ENCODE peak calls at places on chromosomes 7 and 10, in four cellular contexts. I is sigmoid colon, Z is Peyer's patch, D is fibroblast of pulmonary artery. C is an unnamed sample.

GRCh38 chr7:114708646-114709045 is 213.2 kb upstream of the MDFIC start:
- DNase-seq in Z (no peak), I (no peak), D (no peak), C (no peak)

GRCh38 chr10:29517352-29517923 is 117.3 kb downstream of the SVIL start:
- DNase-seq in Z (no peak), D (peak), I (no peak), C (peak)

GRCh38 chr7:134480730-134481129 is 21.8 kb upstream of the AKR1B1 start:
- DNase-seq in D (peak), I (no peak), Z (no peak), C (peak)

GRCh38 chr10:90175161-90175681 is 473.8 kb downstream of the KIF20B start:
- DNase-seq in D (no peak), Z (no peak), I (no peak), C (no peak)

GRCh38 chr10:119362122-119362521 is 154.8 kb downstream of the GRK5 start:
- DNase-seq in I (no peak), D (no peak), Z (peak), C (no peak)

GRCh38 chr10:78196964-78197363 is 163.3 kb downstream of the RPS24 start:
- DNase-seq in Z (no peak), I (no peak), D (peak), C (peak)

GRCh38 chr7:51613911-51614344 is 297.3 kb upstream of the COBL start:
- DNase-seq in D (no peak), Z (no peak), I (peak), C (no peak)

GRCh38 chr10:77264107-77264506 is 373.5 kb downstream of the KCNMA1 start:
- DNase-seq in I (no peak), Z (no peak), D (no peak), C (no peak)

GRCh38 chr7:111711426-111712065 is 149.3 kb upstream of the IMMP2L start:
- DNase-seq in Z (no peak), D (no peak), I (no peak), C (peak)

GRCh38 chr7:63117-63480 is 129.3 kb upstream of the FAM20C start:
- DNase-seq in I (peak), D (no peak), Z (peak), C (no peak)

GRCh38 chr10:49165940-49166803 is 22.0 kb downstream of the TMEM273 start:
- DNase-seq in Z (no peak), I (no peak), D (no peak), C (no peak)

GRCh38 chr10:110137142-110137545 is 70.3 kb upstream of the MXI1 start:
- DNase-seq in I (no peak), D (peak), Z (no peak), C (peak)

GRCh38 chr10:120514035-120514620 is 57.1 kb downstream of the PLPP4 start:
- DNase-seq in I (no peak), Z (no peak), D (peak), C (peak)

GRCh38 chr7:32785365-32785764 is 106.2 kb downstream of the KBTBD2 start:
- DNase-seq in D (no peak), I (no peak), Z (no peak), C (no peak)

GRCh38 chr7:150848561-150849115 is 3.7 kb upstream of the AOC1 start:
- DNase-seq in Z (peak), D (no peak), I (peak), C (no peak)

GRCh38 chr7:149458235-149458634 is 2.6 kb downstream of the ZNF777 start:
- DNase-seq in D (no peak), I (no peak), Z (no peak), C (no peak)

GRCh38 chr7:91034459-91035368 is 229.5 kb upstream of the FZD1 start:
- DNase-seq in D (peak), I (no peak), Z (peak), C (peak)

GRCh38 chr10:98365698-98366530 is 49.1 kb downstream of the PYROXD2 start:
- DNase-seq in D (no peak), Z (no peak), I (no peak), C (no peak)

GRCh38 chr10:116615199-116615776 is 5.5 kb upstream of the PNLIPRP2 start:
- DNase-seq in D (no peak), Z (no peak), I (no peak), C (no peak)

GRCh38 chr7:159306012-159306411 is 161.3 kb upstream of the VIPR2 start:
- DNase-seq in D (no peak), I (no peak), Z (no peak), C (no peak)

GRCh38 chr7:107850221-107850620 is 40.8 kb upstream of the DLD start:
- DNase-seq in I (no peak), D (no peak), Z (no peak), C (no peak)

GRCh38 chr10:122459586-122460273 is 1.6 kb upstream of the HTRA1 start:
- DNase-seq in D (peak), I (no peak), Z (no peak), C (peak)

GRCh38 chr10:73649876-73650536 is 5.8 kb downstream of the SYNPO2L start:
- DNase-seq in I (no peak), Z (no peak), D (no peak), C (peak)

GRCh38 chr10:3806603-3807002 is 21.6 kb upstream of the KLF6 start:
- DNase-seq in D (peak), Z (peak), I (no peak), C (peak)

GRCh38 chr10:104440221-104440620 is 86.6 kb downstream of the CFAP58 start:
- DNase-seq in I (no peak), D (no peak), Z (no peak), C (no peak)

GRCh38 chr7:95589766-95590165 is 6.5 kb downstream of the PDK4 start:
- DNase-seq in Z (no peak), I (no peak), D (no peak), C (no peak)

GRCh38 chr10:66151346-66151745 is 774.5 kb upstream of the LRRTM3 start:
- DNase-seq in Z (no peak), I (no peak), D (peak), C (no peak)

GRCh38 chr10:36683421-36683820 is 442.0 kb upstream of the ANKRD30A start:
- DNase-seq in Z (no peak), D (no peak), I (no peak), C (no peak)

GRCh38 chr10:127922675-127923366 is 15.9 kb downstream of the PTPRE start:
- DNase-seq in I (peak), Z (no peak), D (peak), C (peak)

GRCh38 chr7:140082770-140083169 is 20.0 kb upstream of the PARP12 start:
- DNase-seq in Z (no peak), I (no peak), D (no peak), C (no peak)

GRCh38 chr7:112520787-112521186 is 40.0 kb downstream of the LSMEM1 start:
- DNase-seq in I (no peak), Z (no peak), D (no peak), C (no peak)

GRCh38 chr10:15169555-15170407 is 1.3 kb upstream of the NMT2 start:
- DNase-seq in D (no peak), Z (peak), I (peak), C (peak)

GRCh38 chr7:128755075-128755474 is 15.9 kb downstream of the CALU start:
- DNase-seq in Z (no peak), D (no peak), I (no peak), C (no peak)

GRCh38 chr7:128758553-128758952 is 17.0 kb downstream of the OPN1SW start:
- DNase-seq in D (no peak), I (no peak), Z (no peak), C (no peak)

GRCh38 chr7:128759274-128759673 is 16.3 kb downstream of the OPN1SW start:
- DNase-seq in I (no peak), Z (no peak), D (no peak), C (no peak)

GRCh38 chr7:128757203-128757602 is 18.0 kb downstream of the CALU start:
- DNase-seq in D (no peak), Z (no peak), I (no peak), C (peak)

GRCh38 chr7:128755816-128756476 is 16.8 kb downstream of the CALU start:
- DNase-seq in Z (no peak), D (peak), I (peak), C (peak)
- H3K4me3 ChIP-seq in Z (no peak), D (no peak), I (no peak), C (no peak)

DNA sequence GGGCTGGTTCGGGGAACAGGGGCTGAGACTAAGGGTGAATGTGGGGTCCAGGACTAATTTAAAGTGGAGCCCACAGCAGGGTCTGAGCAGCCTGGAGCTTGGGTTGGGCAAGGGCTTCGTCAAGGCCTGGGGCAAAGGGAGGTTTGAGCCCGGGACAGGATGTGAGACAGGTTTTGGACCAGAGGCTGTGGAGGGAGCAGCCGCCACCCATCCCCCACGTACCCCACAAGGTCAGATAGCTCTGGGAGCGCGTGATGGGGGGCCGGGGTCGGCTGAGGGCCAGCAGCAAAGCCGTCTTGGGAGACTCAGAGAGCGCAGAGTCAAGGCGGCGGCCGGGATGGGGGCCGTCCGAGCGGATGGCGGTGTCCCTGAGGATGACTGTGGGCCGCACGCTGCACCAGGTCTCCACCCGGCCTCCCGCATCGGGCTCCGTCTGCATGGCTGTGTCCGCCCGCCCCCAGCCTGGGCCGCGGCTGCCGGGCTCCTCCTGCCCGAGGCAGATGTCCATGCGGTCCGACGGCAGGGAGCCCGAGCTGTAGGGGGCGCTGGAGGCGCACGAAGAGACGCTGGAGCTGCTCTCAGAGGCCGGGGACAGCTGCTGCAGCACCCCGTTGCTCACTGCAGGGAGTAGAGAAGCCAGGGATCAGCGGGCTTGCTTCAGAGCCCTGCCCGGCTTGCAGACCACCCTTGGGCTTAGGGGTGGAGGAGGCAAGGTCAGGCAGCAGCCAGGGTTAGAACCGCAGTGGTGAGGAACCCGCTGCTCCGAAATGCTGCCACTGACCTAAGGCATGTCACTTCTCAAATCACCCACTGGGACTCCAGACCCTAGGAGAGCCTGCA is 12.1 kb downstream of the PDZD7 start:
- DNase-seq in D (peak), Z (peak), I (no peak), C (peak)
- TF ChIP-seq CTCF in D (peak), Z (peak), I (peak), C (peak)

DNA sequence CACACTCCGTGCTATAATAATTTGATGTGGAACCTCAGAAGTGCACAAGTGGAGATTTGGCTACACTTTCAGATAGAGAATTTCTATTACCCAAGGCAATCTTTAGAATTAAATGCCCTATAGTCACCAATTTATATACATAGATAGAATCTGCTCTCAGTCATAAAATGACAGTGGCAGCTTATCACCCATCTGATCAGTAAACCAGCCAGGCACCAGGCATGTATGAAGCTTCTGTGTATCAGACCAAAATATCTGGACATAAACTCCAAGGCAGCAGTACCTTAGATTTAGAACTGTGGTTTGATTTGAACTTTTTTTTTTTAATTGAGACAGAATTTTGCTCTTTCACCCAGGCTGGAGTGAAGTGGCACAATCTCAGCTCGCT is 180.9 kb downstream of the IPMK start:
- DNase-seq in Z (no peak), I (no peak), D (no peak), C (no peak)
- H3K4me3 ChIP-seq in Z (no peak), I (no peak), D (no peak), C (no peak)

DNA sequence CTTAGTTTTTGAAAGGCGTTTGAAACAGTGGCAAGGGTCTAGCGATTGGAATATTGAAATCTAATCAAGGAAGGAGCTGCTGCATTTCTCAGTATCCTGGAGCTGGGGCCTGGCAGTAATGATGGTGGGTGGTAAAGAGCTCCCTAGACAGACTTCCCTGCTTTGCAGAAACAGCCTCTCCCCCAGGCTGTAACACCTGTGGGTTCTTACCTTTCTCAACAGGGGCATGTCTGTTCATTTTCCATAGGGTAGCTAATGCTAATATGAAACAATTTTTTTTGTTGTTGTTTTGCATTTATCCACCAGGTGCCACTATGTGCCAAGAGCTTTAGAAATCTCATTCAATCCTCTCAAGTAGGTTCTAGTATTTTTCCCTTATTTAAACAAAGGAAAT is 345.5 kb downstream of the REEP3 start:
- DNase-seq in Z (no peak), D (peak), I (no peak), C (peak)
- TF ChIP-seq CTCF in Z (no peak), D (peak), I (no peak), C (no peak)

DNA sequence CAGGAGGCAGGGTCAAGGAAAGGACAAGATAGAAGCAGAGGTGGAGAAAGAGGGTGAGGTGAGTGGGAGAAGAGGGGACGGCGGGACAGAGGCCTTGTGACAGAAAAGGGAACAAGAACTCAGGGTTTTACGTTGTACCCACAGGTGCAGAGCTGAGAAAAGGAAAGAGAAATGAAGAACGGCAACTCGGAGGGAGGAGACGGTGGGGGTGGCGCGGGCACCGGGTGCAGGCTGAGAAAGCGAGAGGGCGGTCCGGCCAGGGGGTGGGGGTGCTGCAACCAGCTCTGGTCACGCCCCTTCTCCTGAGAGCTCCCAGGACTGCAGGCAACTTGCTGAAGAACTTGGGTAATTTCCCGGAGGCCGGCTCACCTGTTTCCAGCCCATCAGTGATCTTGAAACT is 65.3 kb downstream of the CARD11 start:
- DNase-seq in Z (peak), D (no peak), I (no peak), C (peak)
- H3K4me3 ChIP-seq in Z (peak), D (no peak), I (no peak), C (no peak)

C was measured in choroid plexus epithelial cell.